ENCODE peak calls at places on chromosomes 5 and 9, in four cellular contexts. J is hepatocyte, L is MM.1S, N is HCT116. Y is an unnamed sample. For H3K9me2, the result is how much of the 10 kb centered on the place peaks cover.

GRCh38 chr5:68424799-68425537 is 209.4 kb downstream of the PIK3R1 start:
- DNase-seq in N (peak), L (peak), J (no peak), Y (no peak)

GRCh38 chr5:71860048-71860447 is 141.0 kb downstream of the CARTPT start:
- DNase-seq in J (no peak), L (no peak), N (no peak), Y (no peak)

GRCh38 chr5:36599986-36600779 is 6.2 kb upstream of the SLC1A3 start:
- DNase-seq in N (no peak), J (no peak), L (no peak), Y (no peak)

GRCh38 chr5:154995679-154996078 is 17.9 kb upstream of the KIF4B start:
- DNase-seq in L (no peak), J (no peak), N (no peak), Y (peak)

GRCh38 chr9:95025213-95026170 is 292.0 kb downstream of the FANCC start:
- DNase-seq in N (no peak), J (peak), L (no peak), Y (no peak)

GRCh38 chr9:38096238-38096805 is 27.3 kb upstream of the SHB start:
- DNase-seq in L (no peak), J (no peak), N (no peak), Y (no peak)

GRCh38 chr9:107953556-107954158 is 464.1 kb upstream of the KLF4 start:
- DNase-seq in N (no peak), J (peak), L (no peak), Y (no peak)

GRCh38 chr5:152568101-152568500 is 163.0 kb upstream of the NMUR2 start:
- DNase-seq in L (no peak), N (no peak), J (no peak), Y (no peak)

GRCh38 chr9:137103206-137103999 is 11.1 kb downstream of the DPP7 start:
- DNase-seq in J (no peak), L (no peak), N (no peak), Y (no peak)

GRCh38 chr5:166649656-166650055 is 1641.8 kb upstream of the WWC1 start:
- DNase-seq in N (no peak), J (no peak), L (no peak), Y (no peak)

GRCh38 chr9:34179528-34180138 is 790 bp downstream of the UBAP1 start:
- DNase-seq in L (no peak), J (peak), N (no peak), Y (no peak)

GRCh38 chr9:88537743-88538055 is 2.7 kb downstream of the NXNL2 start:
- DNase-seq in L (peak), J (peak), N (no peak), Y (peak)

GRCh38 chr9:134123764-134124128 is 12.1 kb upstream of the WDR5 start:
- DNase-seq in J (no peak), N (no peak), L (no peak), Y (no peak)

GRCh38 chr5:100901851-100902341 is 1.2 kb downstream of the ST8SIA4 start:
- DNase-seq in N (no peak), L (peak), J (peak), Y (peak)

GRCh38 chr5:87411586-87412416 is 929 bp downstream of the CCNH start:
- DNase-seq in J (peak), N (peak), L (peak), Y (peak)

GRCh38 chr5:108276187-108276586 is 105.7 kb downstream of the FBXL17 start:
- DNase-seq in N (no peak), L (no peak), J (no peak), Y (no peak)

GRCh38 chr5:179697993-179698934 is 503 bp upstream of the CANX start:
- DNase-seq in N (peak), J (peak), L (peak), Y (peak)

GRCh38 chr5:8102714-8103113 is 233.8 kb downstream of the MTRR start:
- DNase-seq in J (no peak), L (no peak), N (no peak), Y (no peak)

GRCh38 chr5:136020383-136021015 is 8.3 kb upstream of the TGFBI start:
- DNase-seq in J (peak), N (peak), L (no peak), Y (no peak)

GRCh38 chr9:81671880-81672280 is 17.5 kb downstream of the TLE1 start:
- DNase-seq in N (no peak), L (no peak), J (peak), Y (no peak)

GRCh38 chr5:125037020-125037419 is 290.6 kb upstream of the ZNF608 start:
- DNase-seq in L (no peak), J (no peak), N (no peak), Y (no peak)

GRCh38 chr9:82893549-82893948 is 169.4 kb downstream of the RASEF start:
- DNase-seq in N (no peak), L (no peak), J (no peak), Y (no peak)
- H3K9me2 ChIP-seq in N (under half), L (under half), J (under half), Y (under half)

GRCh38 chr9:124125590-124126047 is 114.1 kb downstream of the LHX2 start:
- DNase-seq in L (no peak), J (no peak), N (no peak), Y (no peak)
- H2AFZ ChIP-seq in L (no peak), J (no peak), N (no peak), Y (no peak)

GRCh38 chr9:82890401-82890800 is 172.5 kb downstream of the RASEF start:
- DNase-seq in J (no peak), L (no peak), N (no peak), Y (no peak)

GRCh38 chr9:82891321-82891720 is 171.6 kb downstream of the RASEF start:
- DNase-seq in J (no peak), N (no peak), L (no peak), Y (no peak)

GRCh38 chr9:82890865-82891264 is 172.1 kb downstream of the RASEF start:
- DNase-seq in J (no peak), L (no peak), N (no peak), Y (no peak)

DNA sequence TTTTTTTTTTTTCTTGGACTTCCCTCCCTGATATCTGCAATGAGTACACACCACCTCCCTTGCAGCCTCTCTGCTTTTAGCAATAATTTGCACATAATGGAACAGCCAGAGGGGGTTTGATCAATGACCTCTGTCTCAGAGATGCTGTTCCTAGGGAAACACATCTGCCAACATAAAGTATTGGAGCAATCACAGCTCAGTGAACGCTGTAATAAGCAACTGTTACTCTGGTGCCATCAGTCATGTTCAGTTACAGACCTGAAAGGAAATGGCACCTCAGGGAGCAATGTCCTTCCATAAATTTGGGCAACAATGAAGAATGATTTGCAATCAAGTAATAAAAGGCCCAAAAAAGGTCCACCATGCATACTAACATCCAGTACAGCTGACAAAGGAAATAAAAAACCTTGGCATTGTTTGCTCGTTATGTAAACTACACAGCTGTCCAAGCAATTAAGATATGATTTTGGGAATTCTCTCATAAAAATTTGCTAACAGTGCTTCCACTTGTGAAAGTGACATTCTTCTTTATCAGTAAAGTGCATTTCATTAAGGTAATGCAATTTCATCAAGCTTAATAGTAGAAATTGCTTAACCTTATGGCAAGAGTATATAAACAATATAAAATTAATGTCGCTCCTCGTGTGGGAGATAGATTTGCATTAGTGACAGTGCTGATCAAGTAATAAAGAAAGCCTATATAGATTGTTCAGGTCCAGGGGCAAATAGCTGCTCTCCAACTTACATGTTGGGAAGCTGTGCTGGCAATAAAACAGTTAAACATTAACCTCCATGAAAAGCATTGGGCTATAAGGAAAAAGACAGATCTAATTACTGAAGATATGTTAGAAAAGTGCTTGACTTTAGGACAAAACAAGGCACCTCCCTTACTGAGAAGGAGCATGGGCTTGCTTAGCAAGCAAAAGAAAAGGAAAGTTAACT is 167.7 kb downstream of the RASEF start:
- DNase-seq in L (no peak), N (no peak), J (peak), Y (no peak)
- H3K9me2 ChIP-seq in L (under half), N (under half), J (under half), Y (under half)

DNA sequence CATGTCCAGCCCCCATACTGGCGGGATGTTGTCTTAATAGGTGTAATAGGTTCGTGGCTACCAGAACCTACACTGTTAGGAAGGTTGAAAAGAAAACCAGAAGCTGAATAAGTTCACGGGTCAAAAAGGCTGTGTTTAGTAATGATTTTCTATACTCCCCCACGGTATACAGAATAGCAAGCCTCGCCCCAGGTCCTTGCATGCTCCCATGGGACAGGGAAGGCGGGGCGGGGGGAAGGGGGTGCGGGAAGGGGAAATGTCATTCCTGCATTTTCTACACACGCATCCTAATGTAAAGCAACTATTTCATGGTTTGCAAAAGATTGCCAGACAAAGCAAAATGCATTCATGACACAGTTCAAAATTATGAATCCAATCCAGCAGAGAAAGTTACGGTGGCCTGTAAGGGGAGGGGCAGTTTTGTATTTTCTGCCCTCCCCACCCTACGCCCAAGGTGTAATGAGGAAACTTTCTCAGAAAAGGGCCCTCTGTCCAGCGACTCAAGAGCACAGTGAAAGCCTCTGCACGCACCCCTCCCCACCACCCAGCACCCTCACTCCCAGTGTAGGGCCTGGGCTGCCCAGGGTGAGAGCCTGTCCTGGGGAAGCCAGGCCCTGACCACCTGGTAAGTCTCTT is 105.3 kb downstream of the ROR2 start:
- DNase-seq in L (no peak), N (no peak), J (no peak), Y (no peak)
- H2AFZ ChIP-seq in L (no peak), N (no peak), J (no peak), Y (no peak)

GRCh38 chr5:116911074-116911473 is 336.5 kb upstream of the SEMA6A start:
- DNase-seq in J (no peak), L (no peak), N (no peak), Y (peak)

DNA sequence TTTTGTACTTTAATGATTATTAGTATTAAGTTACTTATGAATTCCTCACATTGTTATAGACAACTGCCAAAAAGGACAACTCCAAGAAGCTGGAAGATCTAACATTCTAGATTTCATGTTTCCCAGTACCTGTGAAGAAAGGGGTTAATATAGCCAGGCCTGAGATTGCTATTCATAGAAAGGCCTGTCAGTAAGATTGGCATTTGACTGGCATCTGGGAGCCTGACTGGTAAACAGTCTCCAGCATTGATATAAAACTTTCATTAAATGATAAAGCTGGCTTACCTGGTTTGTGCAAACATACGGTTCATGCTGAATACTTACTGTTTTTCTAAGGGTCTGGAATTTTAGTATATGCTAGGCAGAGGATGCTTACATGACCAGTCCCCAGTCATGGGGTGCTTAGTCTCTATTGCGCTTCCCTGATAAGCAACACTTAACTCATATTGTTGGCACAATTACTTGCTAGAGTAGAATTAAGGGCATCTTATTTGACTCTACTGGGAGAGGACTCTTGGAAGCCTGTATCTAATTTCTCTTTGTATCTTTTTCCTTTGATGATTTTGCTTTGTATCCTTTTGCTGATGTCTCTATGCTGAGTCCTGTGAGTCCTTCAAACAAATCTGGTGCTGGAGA is 340.4 kb upstream of the SEMA6A start:
- DNase-seq in J (no peak), L (no peak), N (no peak), Y (no peak)
- H3K9me2 ChIP-seq in J (under half), L (under half), N (under half), Y (under half)

Y was measured in Karpas-422.